ENCODE peak calls at places on chromosomes 16 and 17, in eight cellular contexts. One of them, this sample, is unnamed.

GRCh38 chr17:79838541-79839274 is 532 bp downstream of the CBX4 start:
- DNase-seq in thoracic aorta: no peak
- DNase-seq in posterior vena cava: no peak
- DNase-seq in NCI-H2081: no peak
- DNase-seq in DMS79: no peak
- DNase-seq in PC-9: no peak
- DNase-seq in NCI-H1105 treated with DMSO at 0.1 percent for 48 hours: peak; percentile 35
- DNase-seq in anterior cingulate cortex: peak; percentile 33
- DNase-seq in this sample: no peak

GRCh38 chr17:18256776-18257175 is 1.8 kb downstream of the FLII start:
- DNase-seq in posterior vena cava: no peak
- DNase-seq in NCI-H1105 treated with DMSO at 0.1 percent for 48 hours: no peak
- DNase-seq in anterior cingulate cortex: no peak
- DNase-seq in thoracic aorta: no peak
- DNase-seq in DMS79: no peak
- DNase-seq in NCI-H2081: no peak
- DNase-seq in PC-9: no peak
- DNase-seq in this sample: no peak

GRCh38 chr17:2070241-2071023 is 15.5 kb downstream of the HIC1 start:
- DNase-seq in NCI-H2081: no peak
- DNase-seq in NCI-H1105 treated with DMSO at 0.1 percent for 48 hours: no peak
- DNase-seq in PC-9: no peak
- DNase-seq in DMS79: no peak
- DNase-seq in anterior cingulate cortex: no peak
- DNase-seq in posterior vena cava: no peak
- DNase-seq in thoracic aorta: no peak
- DNase-seq in this sample: no peak

GRCh38 chr17:81365601-81366585 is 29.4 kb upstream of the BAHCC1 start:
- DNase-seq in NCI-H1105 treated with DMSO at 0.1 percent for 48 hours: peak; percentile 76
- DNase-seq in thoracic aorta: no peak
- DNase-seq in DMS79: peak; percentile 30
- DNase-seq in NCI-H2081: peak; percentile 80
- DNase-seq in posterior vena cava: no peak
- DNase-seq in PC-9: peak; percentile 88
- DNase-seq in anterior cingulate cortex: no peak
- DNase-seq in this sample: no peak

GRCh38 chr17:70021726-70022125 is 53.3 kb upstream of the KCNJ16 start:
- DNase-seq in PC-9: no peak
- DNase-seq in DMS79: no peak
- DNase-seq in anterior cingulate cortex: no peak
- DNase-seq in thoracic aorta: no peak
- DNase-seq in NCI-H1105 treated with DMSO at 0.1 percent for 48 hours: no peak
- DNase-seq in posterior vena cava: no peak
- DNase-seq in NCI-H2081: no peak
- DNase-seq in this sample: no peak

GRCh38 chr16:70730016-70730415 is 44.2 kb upstream of the MTSS2 start:
- DNase-seq in thoracic aorta: no peak
- DNase-seq in DMS79: no peak
- DNase-seq in NCI-H1105 treated with DMSO at 0.1 percent for 48 hours: no peak
- DNase-seq in posterior vena cava: no peak
- DNase-seq in PC-9: no peak
- DNase-seq in NCI-H2081: no peak
- DNase-seq in anterior cingulate cortex: peak; percentile 24
- DNase-seq in this sample: no peak

GRCh38 chr16:9401173-9401572 is 309.7 kb downstream of the HAPSTR1 start:
- DNase-seq in PC-9: no peak
- DNase-seq in thoracic aorta: no peak
- DNase-seq in NCI-H1105 treated with DMSO at 0.1 percent for 48 hours: no peak
- DNase-seq in NCI-H2081: no peak
- DNase-seq in anterior cingulate cortex: no peak
- DNase-seq in DMS79: no peak
- DNase-seq in posterior vena cava: no peak
- DNase-seq in this sample: no peak

GRCh38 chr17:11853321-11854151 is 143.7 kb downstream of the ZNF18 start:
- DNase-seq in anterior cingulate cortex: peak; percentile 37
- DNase-seq in DMS79: no peak
- DNase-seq in NCI-H1105 treated with DMSO at 0.1 percent for 48 hours: no peak
- DNase-seq in NCI-H2081: no peak
- DNase-seq in posterior vena cava: no peak
- DNase-seq in PC-9: no peak
- DNase-seq in thoracic aorta: no peak
- DNase-seq in this sample: no peak

GRCh38 chr17:63698886-63699637 is 863 bp downstream of the LIMD2 start:
- DNase-seq in NCI-H1105 treated with DMSO at 0.1 percent for 48 hours: no peak
- DNase-seq in posterior vena cava: peak; percentile 91
- DNase-seq in anterior cingulate cortex: no peak
- DNase-seq in DMS79: no peak
- DNase-seq in NCI-H2081: peak; percentile 25
- DNase-seq in PC-9: no peak
- DNase-seq in thoracic aorta: no peak
- DNase-seq in this sample: peak; percentile 95

GRCh38 chr17:29931253-29931932 is 1.4 kb upstream of the SSH2 start:
- DNase-seq in anterior cingulate cortex: peak; percentile 40
- DNase-seq in thoracic aorta: no peak
- DNase-seq in posterior vena cava: peak; percentile 83
- DNase-seq in DMS79: peak; percentile 90
- DNase-seq in NCI-H1105 treated with DMSO at 0.1 percent for 48 hours: peak; percentile 97
- DNase-seq in PC-9: peak; percentile 68
- DNase-seq in NCI-H2081: peak; percentile 73
- DNase-seq in this sample: peak; percentile 60

This sample was measured in CMK.